ENCODE peak calls at places on chromosomes 4 and X, in seven cellular contexts. W is BJ, L is HFF-Myc, N is heart right ventricle, Z is progenitor cell of endocrine pancreas, Q is psoas muscle, V is IMR-90. M is an unnamed sample.

GRCh38 chr4:86720508-86721068 is 126.5 kb downstream of the PTPN13 start:
- DNase-seq in W (no peak), L (no peak), N (no peak), Z (no peak), Q (no peak), V (peak; percentile 33), M (no peak)

GRCh38 chr4:16858275-16858752 is 40.1 kb downstream of the LDB2 start:
- DNase-seq in W (no peak), L (no peak), N (no peak), Z (no peak), Q (no peak), V (peak; percentile 94), M (no peak)

GRCh38 chr4:154578919-154579318 is 11.6 kb downstream of the FGA start:
- DNase-seq in W (no peak), L (no peak), N (no peak), Z (no peak), Q (no peak), V (no peak), M (no peak)

GRCh38 chrX:109685656-109686078 is 47.4 kb downstream of the ACSL4 start:
- DNase-seq in W (no peak), L (no peak), N (no peak), Z (no peak), Q (no peak), V (no peak), M (no peak)

GRCh38 chr4:140061194-140061593 is 92.8 kb downstream of the MAML3 start:
- DNase-seq in W (no peak), L (no peak), N (no peak), Z (no peak), Q (no peak), V (peak; percentile 79), M (no peak)

GRCh38 chr4:3689576-3690551 is 76.3 kb upstream of the ADRA2C start:
- DNase-seq in W (no peak), L (no peak), N (no peak), Z (no peak), Q (peak; percentile 34), V (no peak), M (no peak)

GRCh38 chr4:123588631-123589223 is 192.1 kb downstream of the SPRY1 start:
- DNase-seq in W (no peak), L (no peak), N (no peak), Z (no peak), Q (peak; percentile 50), V (peak; percentile 60), M (no peak)

GRCh38 chrX:121876316-121876715 is 828.9 kb downstream of the GLUD2 start:
- DNase-seq in W (peak; percentile 13), L (peak; percentile 37), N (no peak), Z (no peak), Q (no peak), V (no peak), M (no peak)

GRCh38 chr4:69708211-69708610 is 52.2 kb downstream of the SULT1B1 start:
- DNase-seq in W (no peak), L (no peak), N (no peak), Z (no peak), Q (no peak), V (no peak), M (no peak)

GRCh38 chr4:24067781-24068193 is 177.9 kb upstream of the PPARGC1A start:
- DNase-seq in W (peak; percentile 20), L (peak; percentile 67), N (no peak), Z (no peak), Q (peak; percentile 82), V (peak; percentile 84), M (no peak)

GRCh38 chr4:98199247-98199646 is 56.0 kb upstream of the STPG2 start:
- DNase-seq in W (no peak), L (no peak), N (peak; percentile 15), Z (no peak), Q (no peak), V (no peak), M (no peak)

GRCh38 chr4:126777649-126778048 is 855.1 kb upstream of the INTU start:
- DNase-seq in W (peak; percentile 85), L (peak; percentile 89), N (no peak), Z (no peak), Q (no peak), V (peak; percentile 94), M (no peak)

GRCh38 chr4:126221717-126222116 is 907.0 kb downstream of the FAT4 start:
- DNase-seq in W (no peak), L (peak; percentile 35), N (no peak), Z (no peak), Q (no peak), V (no peak), M (no peak)

GRCh38 chrX:106707771-106708454 is 18.6 kb upstream of the RNF128 start:
- DNase-seq in W (peak; percentile 74), L (peak; percentile 31), N (no peak), Z (no peak), Q (no peak), V (peak; percentile 94), M (no peak)

GRCh38 chr4:123977623-123978022 is 581.0 kb downstream of the SPRY1 start:
- DNase-seq in W (no peak), L (no peak), N (no peak), Z (no peak), Q (no peak), V (peak; percentile 26), M (no peak)

GRCh38 chrX:69493766-69494165 is 10.4 kb upstream of the NALF2 start:
- DNase-seq in W (no peak), L (no peak), N (no peak), Z (no peak), Q (no peak), V (no peak), M (no peak)

GRCh38 chrX:107450823-107451509 is 1.5 kb downstream of the FRMPD3 start:
- DNase-seq in W (no peak), L (no peak), N (no peak), Z (no peak), Q (no peak), V (no peak), M (no peak)

GRCh38 chr4:40434126-40434692 is 99.1 kb downstream of the CHRNA9 start:
- DNase-seq in W (no peak), L (no peak), N (no peak), Z (no peak), Q (no peak), V (no peak), M (no peak)

GRCh38 chrX:14344172-14344940 is 185.0 kb upstream of the GLRA2 start:
- DNase-seq in W (no peak), L (no peak), N (no peak), Z (no peak), Q (no peak), V (no peak), M (no peak)
- TF ChIP-seq CTCF in W (no peak), L (no peak), N (no peak), Z (peak; percentile 31), Q (no peak), V (no peak), M (no peak)

DNA sequence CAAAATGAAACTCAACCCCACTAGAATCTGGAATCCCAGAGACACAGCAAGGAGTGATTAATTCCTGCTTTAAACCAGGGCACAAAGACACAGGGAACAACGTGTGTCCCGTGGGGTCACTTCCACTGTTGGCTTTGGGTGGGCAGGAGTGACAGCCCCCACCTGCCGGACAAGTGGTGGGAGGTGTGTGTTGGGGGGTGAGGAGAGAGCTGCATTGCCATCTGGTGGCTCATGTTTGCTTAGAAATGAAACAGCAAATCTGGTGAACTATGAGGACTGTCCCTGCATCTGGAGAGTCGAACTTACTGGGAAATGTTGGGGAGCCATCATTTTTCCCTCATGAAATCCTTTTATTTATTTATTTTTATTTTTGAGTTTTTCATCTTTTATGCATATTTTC is 75.9 kb upstream of the AFAP1 start:
- DNase-seq in W (no peak), L (no peak), N (no peak), Z (no peak), Q (no peak), V (peak; percentile 10), M (no peak)
- TF ChIP-seq CTCF in W (peak; percentile 60), L (peak; percentile 41), N (peak; percentile 22), Z (peak; percentile 25), Q (no peak), V (peak; percentile 42), M (peak; percentile 43)

GRCh38 chr4:84482564-84483563 is 16.2 kb downstream of the NKX6-1 start:
- DNase-seq in W (no peak), L (no peak), N (no peak), Z (no peak), Q (no peak), V (no peak), M (no peak)
- TF ChIP-seq CTCF in W (peak; percentile 57), L (peak; percentile 71), N (peak; percentile 44), Z (peak; percentile 28), Q (peak; percentile 47), V (peak; percentile 28), M (no peak)

DNA sequence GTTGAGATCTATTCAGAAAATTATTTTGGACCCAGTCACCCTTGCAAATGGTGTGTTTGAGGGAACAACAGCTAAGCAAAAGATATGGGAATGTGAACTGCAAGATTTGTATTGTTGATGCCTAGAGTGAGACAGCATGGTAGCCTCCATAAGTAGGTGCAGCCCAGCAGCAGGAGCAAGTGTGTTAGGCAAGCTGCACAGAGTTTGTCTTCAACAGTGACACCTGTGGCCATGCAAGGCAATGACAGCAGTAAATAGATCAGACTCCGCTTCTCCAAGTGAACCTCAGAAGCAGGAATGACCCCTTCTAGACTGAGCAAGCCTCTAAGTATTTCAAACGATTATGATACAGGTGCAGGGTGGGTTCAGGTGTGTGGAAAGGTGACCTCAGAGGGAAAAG is 133.4 kb upstream of the MSX1 start:
- DNase-seq in W (no peak), L (no peak), N (no peak), Z (no peak), Q (no peak), V (no peak), M (no peak)
- TF ChIP-seq CTCF in W (peak; percentile 27), L (peak; percentile 38), N (peak; percentile 14), Z (peak; percentile 31), Q (no peak), V (no peak), M (peak; percentile 9)